ENCODE peak calls at places on chromosomes 4 and X, in ten cellular contexts. W is A673, K is endothelial cell of umbilical vein, T is tibial artery, F is mucosa of descending colon, L is stomach, P is ovary, Y is BJ, O is upper lobe of right lung, U is psoas muscle. I is an unnamed sample. For H3K36me3, the result is how much of the 10 kb centered on the place peaks cover.

GRCh38 chr4:95215991-95216605 is 332.7 kb downstream of the UNC5C start:
- DNase-seq in T (no peak), W (peak), P (no peak), F (no peak), O (no peak), Y (no peak), L (no peak), K (no peak), U (no peak), I (no peak)

GRCh38 chr4:142585411-142585810 is 260.7 kb downstream of the INPP4B start:
- DNase-seq in F (no peak), K (no peak), Y (no peak), P (no peak), T (no peak), L (no peak), O (no peak), W (no peak), U (no peak), I (no peak)

GRCh38 chr4:168719725-168720124 is 222.9 kb downstream of the PALLD start:
- DNase-seq in T (no peak), K (no peak), F (no peak), P (no peak), W (no peak), L (no peak), U (no peak), O (no peak), Y (no peak), I (no peak)

GRCh38 chr4:98688416-98689290 is 30.2 kb upstream of the TSPAN5 start:
- DNase-seq in W (no peak), K (peak), U (no peak), Y (peak), O (no peak), L (no peak), P (no peak), F (no peak), T (no peak), I (no peak)

GRCh38 chr4:84562156-84562555 is 20.8 kb upstream of the CDS1 start:
- DNase-seq in O (no peak), F (no peak), K (no peak), L (no peak), Y (no peak), P (no peak), T (no peak), U (no peak), W (no peak), I (no peak)

GRCh38 chrX:134512566-134512965 is 52.6 kb downstream of the HPRT1 start:
- DNase-seq in T (no peak), U (no peak), P (no peak), L (no peak), F (no peak), W (peak), Y (peak), O (no peak), K (peak), I (peak)

GRCh38 chrX:72735561-72735960 is 21.5 kb upstream of the PHKA1 start:
- DNase-seq in K (no peak), U (no peak), P (no peak), O (no peak), W (no peak), L (no peak), Y (no peak), T (no peak), F (no peak), I (no peak)

GRCh38 chrX:3599787-3600465 is 113.5 kb downstream of the PRKX start:
- DNase-seq in P (no peak), O (no peak), Y (no peak), L (no peak), F (no peak), K (no peak), W (peak), T (no peak), U (no peak), I (no peak)

GRCh38 chr4:53465891-53466290 is 88.5 kb downstream of the FIP1L1 start:
- DNase-seq in U (no peak), W (no peak), L (no peak), K (no peak), F (no peak), Y (no peak), O (no peak), P (no peak), T (no peak), I (no peak)

GRCh38 chr4:62644372-62644771 is 1444.2 kb downstream of the ADGRL3 start:
- DNase-seq in W (no peak), P (no peak), F (no peak), U (no peak), T (no peak), Y (no peak), O (no peak), L (no peak), K (no peak), I (no peak)

GRCh38 chrX:24423960-24424359 is 41.1 kb upstream of the PDK3 start:
- DNase-seq in T (no peak), K (no peak), W (no peak), U (no peak), F (no peak), L (no peak), O (no peak), P (no peak), Y (no peak), I (peak)

GRCh38 chrX:132442674-132443073 is 46.2 kb downstream of the MBNL3 start:
- DNase-seq in Y (no peak), T (no peak), W (no peak), K (no peak), L (no peak), F (no peak), P (peak), U (no peak), O (no peak), I (no peak)

GRCh38 chr4:48985602-48985975 is 486 bp upstream of the CWH43 start:
- DNase-seq in W (no peak), T (no peak), F (no peak), Y (no peak), L (no peak), K (no peak), U (no peak), P (no peak), O (no peak), I (no peak)

GRCh38 chr4:148079945-148080344 is 348.1 kb downstream of the ARHGAP10 start:
- DNase-seq in K (no peak), Y (no peak), U (no peak), O (no peak), L (no peak), T (no peak), P (no peak), F (no peak), W (no peak), I (no peak)

GRCh38 chr4:98150092-98150761 is 7.0 kb upstream of the STPG2 start:
- DNase-seq in P (no peak), L (no peak), O (no peak), K (no peak), U (no peak), F (no peak), T (no peak), Y (no peak), W (no peak), I (no peak)

GRCh38 chr4:151031831-151032605 is 16.9 kb upstream of the LRBA start:
- DNase-seq in L (no peak), K (peak), P (no peak), T (no peak), Y (no peak), U (no peak), O (no peak), W (no peak), F (no peak), I (no peak)

GRCh38 chr4:165152527-165152926 is 39.9 kb upstream of the TMEM192 start:
- DNase-seq in Y (no peak), L (no peak), O (no peak), W (no peak), F (no peak), P (no peak), U (no peak), K (no peak), T (no peak), I (no peak)

GRCh38 chr4:17497890-17498523 is 13.9 kb downstream of the QDPR start:
- DNase-seq in K (no peak), P (peak), Y (no peak), O (peak), W (no peak), F (no peak), L (no peak), U (no peak), T (no peak), I (no peak)
- H3K36me3 ChIP-seq in K (under half), P (under half), Y (under half), O (half or more), W (under half), F (under half), L (under half), U (under half), T (half or more), I (under half)

GRCh38 chrX:106692425-106693075 is 34.0 kb upstream of the RNF128 start:
- DNase-seq in L (no peak), W (no peak), K (no peak), P (no peak), F (no peak), T (no peak), Y (no peak), U (no peak), O (no peak), I (no peak)
- TF ChIP-seq CTCF in L (no peak), W (no peak), K (no peak), P (no peak), F (no peak), T (no peak), Y (no peak), U (no peak), O (no peak), I (no peak)

GRCh38 chrX:45840411-45840950 is 639.8 kb upstream of the DIPK2B start:
- DNase-seq in L (no peak), U (no peak), O (no peak), K (peak), T (no peak), Y (no peak), W (no peak), P (no peak), F (no peak), I (no peak)
- H3K36me3 ChIP-seq in L (under half), U (under half), O (under half), K (under half), T (under half), Y (under half), W (under half), P (under half), F (under half), I (under half)

DNA sequence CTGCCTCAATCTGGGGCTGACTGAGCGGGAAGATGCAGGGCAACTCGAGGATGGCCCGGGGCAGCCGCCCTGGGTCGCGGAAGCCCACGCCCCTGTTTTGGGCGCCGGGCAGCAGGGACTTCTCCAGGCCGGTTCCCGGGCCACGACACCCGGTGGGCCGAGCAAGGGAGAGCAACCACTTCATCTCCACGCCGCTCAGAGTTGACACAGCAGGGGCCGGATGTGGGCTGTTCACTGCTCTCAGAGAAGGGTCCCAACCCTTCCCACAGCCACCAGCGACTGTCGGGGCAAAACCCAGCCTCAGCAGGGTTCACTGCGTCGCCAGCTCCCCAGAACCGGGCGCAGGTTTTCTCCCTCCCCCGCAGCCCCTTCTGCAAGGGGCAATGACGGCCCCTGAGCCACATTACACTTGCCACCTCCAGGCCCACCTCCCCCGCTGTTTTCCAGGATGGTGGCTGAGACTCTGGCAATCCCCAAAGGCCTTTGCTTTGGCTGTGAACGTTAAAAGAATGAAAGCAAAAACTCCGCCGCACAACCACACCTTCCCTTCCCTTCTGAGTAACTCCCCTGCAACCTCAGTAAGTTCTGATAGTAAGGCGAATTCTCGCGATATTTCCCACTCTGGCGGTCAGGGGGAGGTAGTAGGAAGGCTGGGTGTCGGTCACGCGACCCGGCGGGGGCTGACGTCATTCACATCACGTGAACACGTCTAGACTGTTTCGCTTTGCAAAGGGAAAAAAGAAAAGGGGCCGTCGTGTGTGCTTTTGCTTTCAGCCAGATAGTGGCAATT is 718 bp upstream of the CAMK2D start:
- DNase-seq in P (peak), K (peak), O (peak), U (peak), Y (peak), F (peak), L (peak), T (peak), W (peak), I (peak)
- TF ChIP-seq CTCF in P (no peak), K (no peak), O (peak), U (no peak), Y (peak), F (no peak), L (no peak), T (no peak), W (peak), I (no peak)

DNA sequence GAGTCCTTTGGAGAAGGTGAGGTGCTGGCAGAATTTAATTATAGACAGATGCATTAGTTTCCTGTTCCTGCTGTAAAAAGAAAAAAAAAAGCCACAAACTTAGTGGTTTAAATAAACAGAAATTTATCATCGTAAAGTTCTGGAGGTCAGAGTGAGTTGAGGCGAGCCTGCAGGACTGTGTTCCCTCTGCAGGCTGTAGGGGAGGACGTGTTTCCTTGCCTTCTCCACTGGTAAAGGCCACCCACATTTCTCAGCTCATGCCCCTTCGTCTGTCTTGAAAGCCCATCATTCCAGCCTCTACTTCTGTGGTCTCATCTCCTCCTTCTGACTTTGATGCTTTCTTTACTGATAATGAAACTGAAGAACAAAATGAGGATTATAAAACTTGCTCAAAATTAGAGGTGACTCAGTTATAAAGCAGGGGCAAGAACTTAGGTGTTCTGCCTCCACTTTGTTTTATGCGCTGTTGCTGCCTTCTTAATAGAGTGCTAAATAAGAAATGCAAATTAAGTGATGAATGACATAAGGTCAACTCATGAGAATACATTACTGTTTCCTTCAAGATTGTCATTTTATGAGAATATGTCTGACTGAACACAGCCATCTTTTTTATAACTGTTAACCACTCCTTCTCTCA is 143.1 kb downstream of the STIM2 start:
- DNase-seq in T (no peak), W (no peak), P (no peak), Y (peak), K (no peak), U (no peak), O (no peak), L (no peak), F (no peak), I (no peak)
- H3K36me3 ChIP-seq in T (under half), W (under half), P (under half), Y (under half), K (under half), U (under half), O (under half), L (under half), F (under half), I (under half)

DNA sequence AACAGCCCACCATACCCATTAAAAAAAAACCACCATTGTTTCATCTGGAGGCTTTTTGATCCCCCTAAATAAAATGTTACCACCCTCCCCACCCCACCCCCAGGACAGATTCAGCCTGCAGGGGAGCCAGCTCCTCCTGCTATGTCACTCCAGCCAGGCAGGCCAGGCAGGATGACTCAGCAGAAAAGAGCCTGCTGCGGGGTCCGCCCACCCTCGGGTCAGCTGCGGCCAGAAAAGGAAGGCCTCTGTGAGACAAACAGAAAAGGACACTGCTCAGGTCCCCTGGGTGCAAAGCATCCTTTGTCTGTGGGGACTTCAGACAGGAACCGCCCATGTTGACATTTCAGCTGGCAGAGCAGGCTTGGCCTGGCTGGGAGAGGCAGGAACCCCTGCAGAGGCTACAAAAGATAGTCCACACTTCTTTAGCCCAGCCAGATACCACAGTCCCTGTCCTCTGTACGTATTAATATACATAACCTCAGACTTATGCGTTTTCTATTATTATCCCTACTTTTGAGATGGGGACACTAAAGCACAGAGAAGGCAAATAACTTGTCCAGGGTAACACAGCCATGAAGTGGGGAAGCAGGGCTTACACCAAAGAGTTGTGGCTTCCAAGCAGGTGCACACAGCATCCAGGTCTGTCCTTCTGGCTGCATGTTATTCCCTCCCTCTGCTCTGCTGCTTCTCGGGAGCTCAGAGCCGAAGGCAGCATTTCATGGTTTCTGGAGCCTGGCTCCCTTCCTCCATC is 147.7 kb downstream of the CPEB2 start:
- DNase-seq in U (peak), P (peak), F (peak), W (peak), L (peak), Y (peak), T (peak), O (peak), K (peak), I (no peak)
- TF ChIP-seq CTCF in U (no peak), P (no peak), F (no peak), W (no peak), L (no peak), Y (peak), T (peak), O (no peak), K (no peak), I (peak)

GRCh38 chr4:38114435-38114834 is 154.2 kb downstream of the PTTG2 start:
- DNase-seq in F (no peak), P (no peak), W (peak), U (no peak), O (no peak), K (peak), L (no peak), T (no peak), Y (no peak), I (no peak)
- H3K36me3 ChIP-seq in F (under half), P (under half), W (under half), U (under half), O (under half), K (under half), L (under half), T (half or more), Y (under half), I (under half)

GRCh38 chrX:44904542-44905115 is 31.6 kb downstream of the KDM6A start:
- DNase-seq in T (no peak), L (no peak), O (no peak), F (no peak), P (no peak), U (no peak), W (peak), K (no peak), Y (no peak), I (no peak)
- TF ChIP-seq CTCF in T (no peak), L (no peak), O (no peak), F (no peak), P (no peak), U (no peak), W (peak), K (no peak), Y (peak), I (peak)

GRCh38 chr4:2672082-2672481 is 84.1 kb downstream of the TNIP2 start:
- DNase-seq in F (no peak), T (no peak), L (no peak), K (no peak), W (no peak), U (no peak), O (no peak), Y (no peak), P (no peak), I (no peak)
- H3K36me3 ChIP-seq in F (under half), T (half or more), L (under half), K (under half), W (half or more), U (under half), O (half or more), Y (under half), P (under half), I (under half)

GRCh38 chr4:122104184-122104583 is 47.9 kb upstream of the BLTP1 start:
- DNase-seq in L (no peak), T (no peak), F (no peak), U (no peak), K (no peak), O (no peak), W (no peak), P (no peak), Y (no peak), I (no peak)

DNA sequence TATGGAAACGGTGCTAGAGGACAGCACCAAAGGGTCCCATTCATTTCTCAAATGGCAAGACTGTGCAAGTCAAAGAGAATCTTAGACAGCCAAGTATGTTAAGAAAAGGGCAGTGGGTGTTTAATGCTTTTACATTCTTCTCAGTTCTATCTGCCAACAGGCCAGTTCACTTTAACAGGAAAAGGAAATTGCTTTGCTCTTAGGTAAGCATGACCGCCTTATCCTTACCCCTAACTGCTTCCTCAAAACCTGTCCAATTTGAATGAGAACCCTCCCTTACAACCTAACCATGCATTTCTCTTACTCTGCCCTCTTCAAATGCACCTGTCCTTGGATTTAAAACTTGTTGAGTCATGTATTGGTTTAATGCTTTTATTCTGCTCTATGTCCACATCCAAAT is 44.5 kb upstream of the BLTP1 start:
- DNase-seq in K (no peak), Y (no peak), U (no peak), W (no peak), L (no peak), F (no peak), O (no peak), T (no peak), P (no peak), I (no peak)
- TF ChIP-seq CTCF in K (no peak), Y (no peak), U (no peak), W (no peak), L (no peak), F (no peak), O (no peak), T (no peak), P (no peak), I (no peak)

I was measured in kidney epithelial cell.